ENCODE peak calls at places on chromosomes 1 and 21, in eight cellular contexts. P is Caki2; N is GM10248; U is activated naive CD4-positive, alpha-beta T cell treated with anti-CD3 and anti-CD28 coated beads, Interleukin-2, amount 50 U/mL, for 72 hours; K is T-cell; X is foreskin fibroblast; A is astrocyte of the spinal cord; T is activated T-cell treated with anti-CD3 and anti-CD28 coated beads, Interleukin-2, amount 50 U/mL, for 1 hour. M is an unnamed sample.

GRCh38 chr1:220151454-220151853 is 57.5 kb downstream of the IARS2 start:
- DNase-seq in P (no peak), N (no peak), U (no peak), K (no peak), X (peak), A (peak), T (no peak), M (no peak)

GRCh38 chr1:59520759-59521442 is 224.0 kb downstream of the FGGY start:
- DNase-seq in P (peak), N (no peak), U (no peak), K (no peak), X (peak), A (peak), T (no peak), M (peak)

GRCh38 chr1:101150676-101151075 is 86.1 kb upstream of the S1PR1 start:
- DNase-seq in P (no peak), N (no peak), U (no peak), K (no peak), X (no peak), A (no peak), T (no peak), M (peak)

GRCh38 chr1:147545133-147545532 is 3.8 kb downstream of the BCL9 start:
- DNase-seq in P (peak), N (no peak), U (peak), K (peak), X (no peak), A (peak), T (peak), M (peak)

GRCh38 chr1:221462345-221462744 is 279.5 kb downstream of the DUSP10 start:
- DNase-seq in P (no peak), N (no peak), U (no peak), K (no peak), X (peak), A (no peak), T (no peak), M (no peak)

GRCh38 chr21:27314096-27314495 is 347.2 kb upstream of the ADAMTS5 start:
- DNase-seq in P (no peak), N (no peak), U (no peak), K (no peak), X (no peak), A (peak), T (no peak), M (no peak)

GRCh38 chr1:75554870-75555269 is 56.0 kb downstream of the SLC44A5 start:
- DNase-seq in P (no peak), N (no peak), U (no peak), K (no peak), X (no peak), A (no peak), T (no peak), M (no peak)

GRCh38 chr1:58409826-58410225 is 136.7 kb downstream of the OMA1 start:
- DNase-seq in P (no peak), N (no peak), U (no peak), K (no peak), X (no peak), A (peak), T (no peak), M (peak)

GRCh38 chr1:54846716-54847284 is 40.2 kb downstream of the DHCR24 start:
- DNase-seq in P (no peak), N (no peak), U (no peak), K (no peak), X (no peak), A (no peak), T (no peak), M (no peak)

GRCh38 chr1:38129473-38129872 is 82.9 kb upstream of the POU3F1 start:
- DNase-seq in P (no peak), N (no peak), U (no peak), K (no peak), X (no peak), A (no peak), T (no peak), M (no peak)

GRCh38 chr1:227948493-227949260 is 945 bp upstream of the WNT9A start:
- DNase-seq in P (peak), N (no peak), U (no peak), K (no peak), X (no peak), A (peak), T (peak), M (peak)

GRCh38 chr1:151680391-151680790 is 36.2 kb downstream of the CELF3 start:
- DNase-seq in P (no peak), N (no peak), U (no peak), K (no peak), X (no peak), A (no peak), T (no peak), M (peak)

GRCh38 chr21:43889055-43889454 is 24.0 kb downstream of the AGPAT3 start:
- DNase-seq in P (no peak), N (no peak), U (no peak), K (no peak), X (no peak), A (no peak), T (no peak), M (no peak)

GRCh38 chr1:206050655-206051235 is 2.2 kb upstream of the RHEX start:
- DNase-seq in P (peak), N (peak), U (peak), K (no peak), X (no peak), A (no peak), T (peak), M (no peak)

GRCh38 chr1:153677718-153678518 is 570 bp upstream of the NPR1 start:
- DNase-seq in P (no peak), N (peak), U (peak), K (peak), X (no peak), A (peak), T (peak), M (peak)

GRCh38 chr21:41752231-41752681 is 14.6 kb downstream of the RIPK4 start:
- DNase-seq in P (peak), N (no peak), U (no peak), K (no peak), X (peak), A (peak), T (no peak), M (peak)

GRCh38 chr1:180244840-180245239 is 14.8 kb downstream of the LHX4 start:
- DNase-seq in P (no peak), N (no peak), U (no peak), K (no peak), X (no peak), A (no peak), T (no peak), M (no peak)

GRCh38 chr1:93671090-93671743 is 10.4 kb downstream of the BCAR3 start:
- DNase-seq in P (no peak), N (no peak), U (no peak), K (no peak), X (no peak), A (no peak), T (no peak), M (no peak)

GRCh38 chr21:16570196-16570595 is 840.4 kb downstream of the USP25 start:
- DNase-seq in P (no peak), N (no peak), U (no peak), K (no peak), X (no peak), A (peak), T (no peak), M (peak)

GRCh38 chr1:3695326-3696217 is 43.3 kb downstream of the TP73 start:
- DNase-seq in P (no peak), N (peak), U (peak), K (no peak), X (peak), A (no peak), T (peak), M (no peak)

GRCh38 chr1:182430263-182431068 is 19.5 kb upstream of the RGSL1 start:
- DNase-seq in P (no peak), N (no peak), U (peak), K (peak), X (no peak), A (no peak), T (no peak), M (peak)

M was measured in A172.